ENCODE peak calls at places on chromosomes 13 and 19, in six cellular contexts. One of them, this sample, is unnamed.

GRCh38 chr13:71240906-71241305 is 626.1 kb downstream of the DACH1 start:
- DNase-seq in gastrocnemius medialis: no peak
- DNase-seq in esophagus squamous epithelium: no peak
- DNase-seq in CD8-positive, alpha-beta T cell: no peak
- DNase-seq in A549: no peak
- DNase-seq in colonic mucosa: no peak
- DNase-seq in this sample: no peak

GRCh38 chr13:48000559-48001126 is 430 bp downstream of the SUCLA2 start:
- DNase-seq in CD8-positive, alpha-beta T cell: no peak
- DNase-seq in colonic mucosa: peak; percentile 32
- DNase-seq in gastrocnemius medialis: no peak
- DNase-seq in esophagus squamous epithelium: no peak
- DNase-seq in A549: peak; percentile 5
- DNase-seq in this sample: no peak

GRCh38 chr19:18224525-18225354 is 1.5 kb downstream of the PDE4C start:
- DNase-seq in esophagus squamous epithelium: peak; percentile 70
- DNase-seq in gastrocnemius medialis: peak; percentile 97
- DNase-seq in CD8-positive, alpha-beta T cell: peak; percentile 61
- DNase-seq in A549: peak; percentile 89
- DNase-seq in colonic mucosa: peak; percentile 94
- DNase-seq in this sample: peak; percentile 98

GRCh38 chr19:17999685-18000479 is 8.1 kb upstream of the ARRDC2 start:
- DNase-seq in esophagus squamous epithelium: no peak
- DNase-seq in CD8-positive, alpha-beta T cell: no peak
- DNase-seq in gastrocnemius medialis: no peak
- DNase-seq in A549: no peak
- DNase-seq in colonic mucosa: no peak
- DNase-seq in this sample: no peak

GRCh38 chr13:113796211-113796875 is 37.3 kb downstream of the TMEM255B start:
- DNase-seq in gastrocnemius medialis: no peak
- DNase-seq in CD8-positive, alpha-beta T cell: no peak
- DNase-seq in A549: no peak
- DNase-seq in esophagus squamous epithelium: no peak
- DNase-seq in colonic mucosa: no peak
- DNase-seq in this sample: no peak

GRCh38 chr19:3680939-3681338 is 19.3 kb downstream of the PIP5K1C start:
- DNase-seq in gastrocnemius medialis: no peak
- DNase-seq in A549: no peak
- DNase-seq in esophagus squamous epithelium: no peak
- DNase-seq in CD8-positive, alpha-beta T cell: no peak
- DNase-seq in colonic mucosa: no peak
- DNase-seq in this sample: no peak

GRCh38 chr19:29006057-29006735 is 206.8 kb downstream of the UQCRFS1 start:
- DNase-seq in gastrocnemius medialis: no peak
- DNase-seq in A549: no peak
- DNase-seq in esophagus squamous epithelium: no peak
- DNase-seq in colonic mucosa: no peak
- DNase-seq in CD8-positive, alpha-beta T cell: no peak
- DNase-seq in this sample: no peak

GRCh38 chr19:46073268-46073922 is 32.6 kb upstream of the IGFL4 start:
- DNase-seq in A549: no peak
- DNase-seq in gastrocnemius medialis: no peak
- DNase-seq in esophagus squamous epithelium: no peak
- DNase-seq in CD8-positive, alpha-beta T cell: no peak
- DNase-seq in colonic mucosa: no peak
- DNase-seq in this sample: no peak

GRCh38 chr13:40776681-40777165 is 5.7 kb upstream of the MRPS31 start:
- DNase-seq in A549: no peak
- DNase-seq in colonic mucosa: no peak
- DNase-seq in CD8-positive, alpha-beta T cell: peak; percentile 22
- DNase-seq in gastrocnemius medialis: no peak
- DNase-seq in esophagus squamous epithelium: peak; percentile 11
- DNase-seq in this sample: no peak

GRCh38 chr19:18231775-18232174 is 5.5 kb upstream of the PDE4C start:
- DNase-seq in A549: no peak
- DNase-seq in colonic mucosa: no peak
- DNase-seq in CD8-positive, alpha-beta T cell: no peak
- DNase-seq in esophagus squamous epithelium: no peak
- DNase-seq in gastrocnemius medialis: no peak
- DNase-seq in this sample: no peak

GRCh38 chr13:110529522-110530311 is 31.8 kb downstream of the RAB20 start:
- DNase-seq in colonic mucosa: no peak
- DNase-seq in CD8-positive, alpha-beta T cell: no peak
- DNase-seq in esophagus squamous epithelium: no peak
- DNase-seq in A549: no peak
- DNase-seq in gastrocnemius medialis: no peak
- DNase-seq in this sample: no peak

GRCh38 chr19:41552558-41552957 is 23.4 kb upstream of the CEACAM21 start:
- DNase-seq in esophagus squamous epithelium: no peak
- DNase-seq in CD8-positive, alpha-beta T cell: no peak
- DNase-seq in colonic mucosa: no peak
- DNase-seq in gastrocnemius medialis: no peak
- DNase-seq in A549: no peak
- DNase-seq in this sample: no peak

GRCh38 chr13:41587490-41587889 is 130.1 kb downstream of the RGCC start:
- DNase-seq in CD8-positive, alpha-beta T cell: no peak
- DNase-seq in gastrocnemius medialis: no peak
- DNase-seq in esophagus squamous epithelium: no peak
- DNase-seq in colonic mucosa: no peak
- DNase-seq in A549: no peak
- DNase-seq in this sample: no peak

GRCh38 chr19:33373701-33374405 is at the start of gene CEBPG:
- DNase-seq in gastrocnemius medialis: no peak
- DNase-seq in esophagus squamous epithelium: no peak
- DNase-seq in A549: peak; percentile 93
- DNase-seq in colonic mucosa: no peak
- DNase-seq in CD8-positive, alpha-beta T cell: peak; percentile 21
- DNase-seq in this sample: peak; percentile 67

GRCh38 chr13:49635599-49636433 is 7.5 kb downstream of the ARL11 start:
- DNase-seq in esophagus squamous epithelium: no peak
- DNase-seq in colonic mucosa: no peak
- DNase-seq in A549: no peak
- DNase-seq in CD8-positive, alpha-beta T cell: no peak
- DNase-seq in gastrocnemius medialis: no peak
- DNase-seq in this sample: no peak

GRCh38 chr13:81304121-81304659 is 963.3 kb upstream of the SPRY2 start:
- DNase-seq in A549: no peak
- DNase-seq in gastrocnemius medialis: no peak
- DNase-seq in esophagus squamous epithelium: no peak
- DNase-seq in colonic mucosa: no peak
- DNase-seq in CD8-positive, alpha-beta T cell: no peak
- DNase-seq in this sample: no peak

GRCh38 chr13:89267734-89268133 is 1596.6 kb downstream of the SLITRK5 start:
- DNase-seq in A549: no peak
- DNase-seq in esophagus squamous epithelium: no peak
- DNase-seq in gastrocnemius medialis: no peak
- DNase-seq in CD8-positive, alpha-beta T cell: no peak
- DNase-seq in colonic mucosa: no peak
- DNase-seq in this sample: no peak

GRCh38 chr13:32415019-32415418 is 12.9 kb downstream of the N4BP2L1 start:
- DNase-seq in colonic mucosa: peak; percentile 33
- DNase-seq in A549: peak; percentile 8
- DNase-seq in gastrocnemius medialis: no peak
- DNase-seq in esophagus squamous epithelium: no peak
- DNase-seq in CD8-positive, alpha-beta T cell: no peak
- DNase-seq in this sample: no peak

GRCh38 chr19:41882568-41883462 is at the start of gene ARHGEF1:
- DNase-seq in colonic mucosa: peak; percentile 63
- DNase-seq in CD8-positive, alpha-beta T cell: no peak
- DNase-seq in gastrocnemius medialis: no peak
- DNase-seq in esophagus squamous epithelium: no peak
- DNase-seq in A549: peak; percentile 90
- DNase-seq in this sample: peak; percentile 83

DNA sequence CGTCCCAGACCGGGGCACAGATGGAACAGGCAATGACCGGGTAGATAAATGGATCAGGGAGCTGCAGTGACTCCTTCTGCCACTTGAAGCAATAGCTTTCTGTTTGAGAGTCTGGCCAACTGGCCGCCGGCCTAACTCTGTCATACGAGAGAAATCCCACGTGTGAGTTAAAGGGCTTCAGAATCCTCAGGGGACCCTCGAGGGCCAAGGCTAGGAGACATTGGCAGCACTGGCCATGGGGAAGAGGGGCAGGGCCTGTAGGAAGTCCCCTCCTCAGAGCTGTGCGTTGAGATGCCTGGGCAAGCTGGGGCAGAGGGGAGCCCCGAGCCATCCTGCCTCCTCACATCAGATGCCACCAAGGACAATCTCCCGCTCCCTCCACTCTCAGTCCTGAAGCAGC is 51.6 kb downstream of the KLF2 start:
- DNase-seq in CD8-positive, alpha-beta T cell: no peak
- DNase-seq in gastrocnemius medialis: no peak
- DNase-seq in A549: no peak
- DNase-seq in colonic mucosa: no peak
- DNase-seq in esophagus squamous epithelium: no peak
- DNase-seq in this sample: no peak
- H3K4me1 ChIP-seq in CD8-positive, alpha-beta T cell: peaks cover 89% of the 10 kb centered on the region
- H3K4me1 ChIP-seq in gastrocnemius medialis: peaks cover 27% of the 10 kb centered on the region
- H3K4me1 ChIP-seq in A549: peaks cover 9% of the 10 kb centered on the region
- H3K4me1 ChIP-seq in colonic mucosa: peaks cover 12% of the 10 kb centered on the region
- H3K4me1 ChIP-seq in esophagus squamous epithelium: peaks cover 37% of the 10 kb centered on the region
- H3K4me1 ChIP-seq in this sample: peaks cover 55% of the 10 kb centered on the region

GRCh38 chr19:48085904-48086864 is 24.4 kb downstream of the PLA2G4C start:
- DNase-seq in CD8-positive, alpha-beta T cell: no peak
- DNase-seq in A549: no peak
- DNase-seq in gastrocnemius medialis: no peak
- DNase-seq in esophagus squamous epithelium: no peak
- DNase-seq in colonic mucosa: no peak
- DNase-seq in this sample: no peak
- TF ChIP-seq CTCF in CD8-positive, alpha-beta T cell: no peak
- TF ChIP-seq CTCF in A549: no peak
- TF ChIP-seq CTCF in gastrocnemius medialis: no peak
- TF ChIP-seq CTCF in esophagus squamous epithelium: no peak
- TF ChIP-seq CTCF in colonic mucosa: no peak
- TF ChIP-seq CTCF in this sample: no peak

DNA sequence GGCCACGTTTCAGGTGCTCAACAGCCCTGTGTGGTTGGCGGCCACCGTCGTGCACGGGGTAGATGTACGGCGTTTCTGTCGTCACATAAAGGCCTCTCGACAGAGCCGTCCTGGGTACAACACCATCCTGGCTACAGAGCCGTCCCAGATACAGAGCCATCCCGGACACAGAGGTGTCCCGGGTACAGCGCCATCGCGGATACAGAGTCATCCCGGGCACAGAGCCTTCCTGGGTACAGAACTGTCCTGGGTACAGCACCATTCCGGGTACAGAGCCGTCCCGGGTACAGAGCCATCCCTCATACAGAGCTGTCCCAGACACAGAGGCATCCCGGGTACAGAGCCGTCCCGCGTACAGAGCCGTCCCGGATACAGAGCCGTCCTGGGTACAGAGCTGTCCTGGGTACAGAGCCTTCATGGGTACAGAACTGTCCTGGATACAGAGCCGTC is 222.7 kb upstream of the SOX1 start:
- DNase-seq in esophagus squamous epithelium: no peak
- DNase-seq in colonic mucosa: no peak
- DNase-seq in CD8-positive, alpha-beta T cell: no peak
- DNase-seq in gastrocnemius medialis: no peak
- DNase-seq in A549: no peak
- DNase-seq in this sample: no peak
- H3K4me3 ChIP-seq in esophagus squamous epithelium: no peak overlapping the region
- H3K4me3 ChIP-seq in colonic mucosa: no peak overlapping the region
- H3K4me3 ChIP-seq in CD8-positive, alpha-beta T cell: no peak overlapping the region
- H3K4me3 ChIP-seq in gastrocnemius medialis: no peak overlapping the region
- H3K4me3 ChIP-seq in A549: no peak overlapping the region
- H3K4me3 ChIP-seq in this sample: no peak overlapping the region

DNA sequence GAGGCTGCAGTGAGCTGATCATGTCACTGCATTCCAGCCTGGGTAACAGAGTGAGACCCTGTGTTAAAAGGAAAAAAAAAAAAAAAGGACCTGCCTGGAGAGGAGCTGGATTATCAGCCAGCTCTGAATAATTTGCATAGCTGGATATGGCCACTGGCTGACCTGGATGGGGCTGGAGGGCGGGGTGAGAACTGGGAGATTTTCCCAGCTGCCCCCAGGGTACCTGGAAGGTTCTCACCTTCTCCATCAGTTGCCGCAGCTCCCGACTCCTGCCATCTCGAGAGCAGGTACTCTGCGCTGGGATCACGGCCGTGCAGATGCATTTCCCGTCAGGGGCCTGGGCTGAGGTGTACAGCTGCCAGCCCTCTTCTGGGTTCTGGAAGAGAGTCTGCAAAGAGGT is 25.3 kb downstream of the PIN1 start:
- DNase-seq in colonic mucosa: no peak
- DNase-seq in CD8-positive, alpha-beta T cell: no peak
- DNase-seq in gastrocnemius medialis: no peak
- DNase-seq in esophagus squamous epithelium: no peak
- DNase-seq in A549: no peak
- DNase-seq in this sample: no peak
- H3K4me1 ChIP-seq in colonic mucosa: no peaks in the 10 kb centered on the region
- H3K4me1 ChIP-seq in CD8-positive, alpha-beta T cell: peaks cover 94% of the 10 kb centered on the region
- H3K4me1 ChIP-seq in gastrocnemius medialis: no peaks in the 10 kb centered on the region
- H3K4me1 ChIP-seq in esophagus squamous epithelium: no peaks in the 10 kb centered on the region
- H3K4me1 ChIP-seq in A549: no peaks in the 10 kb centered on the region
- H3K4me1 ChIP-seq in this sample: no peaks in the 10 kb centered on the region